ENCODE peak calls at places on chromosomes 2 and 18, in four cellular contexts. M is OCI-LY7, A is GM23338, V is GM23248. N is an unnamed sample.

GRCh38 chr2:155404433-155405002 is 706.0 kb downstream of the KCNJ3 start:
- DNase-seq in M (peak), A (no peak), V (no peak), N (peak)

GRCh38 chr2:66901344-66901743 is 466.4 kb downstream of the MEIS1 start:
- DNase-seq in M (no peak), A (no peak), V (no peak), N (no peak)

GRCh38 chr2:172230783-172231446 is 128.2 kb upstream of the DLX2 start:
- DNase-seq in M (no peak), A (no peak), V (no peak), N (no peak)

GRCh38 chr2:151786493-151786892 is 41.7 kb downstream of the ARL5A start:
- DNase-seq in M (peak), A (no peak), V (no peak), N (no peak)

GRCh38 chr2:10239561-10239967 is 63.1 kb upstream of the HPCAL1 start:
- DNase-seq in M (no peak), A (peak), V (no peak), N (no peak)

GRCh38 chr2:125169764-125170146 is 1144.7 kb downstream of the CNTNAP5 start:
- DNase-seq in M (no peak), A (no peak), V (no peak), N (no peak)

GRCh38 chr18:48124857-48125626 is 194.6 kb upstream of the SMAD2 start:
- DNase-seq in M (no peak), A (no peak), V (no peak), N (no peak)

GRCh38 chr2:67616749-67617148 is 219.6 kb downstream of the ETAA1 start:
- DNase-seq in M (no peak), A (no peak), V (peak), N (no peak)

GRCh38 chr2:217650716-217651360 is 352.0 kb downstream of the TNS1 start:
- DNase-seq in M (peak), A (peak), V (peak), N (peak)

GRCh38 chr2:184215745-184216144 is 382.6 kb upstream of the ZNF804A start:
- DNase-seq in M (no peak), A (no peak), V (no peak), N (no peak)

GRCh38 chr2:215607790-215608189 is 171.9 kb upstream of the FN1 start:
- DNase-seq in M (no peak), A (no peak), V (peak), N (no peak)

GRCh38 chr2:8364668-8365067 is 317.2 kb upstream of the ID2 start:
- DNase-seq in M (no peak), A (no peak), V (no peak), N (no peak)

GRCh38 chr2:240832205-240832727 is 12.2 kb upstream of the KIF1A start:
- DNase-seq in M (peak), A (peak), V (peak), N (peak)

GRCh38 chr2:209579236-209579749 is 155.4 kb downstream of the MAP2 start:
- DNase-seq in M (no peak), A (peak), V (peak), N (no peak)

GRCh38 chr2:129872438-129872837 is 107.0 kb upstream of the RAB6C start:
- DNase-seq in M (no peak), A (no peak), V (no peak), N (no peak)

GRCh38 chr2:129865976-129866375 is 113.5 kb upstream of the RAB6C start:
- DNase-seq in M (no peak), A (no peak), V (no peak), N (no peak)

GRCh38 chr2:129868151-129868550 is 111.3 kb upstream of the RAB6C start:
- DNase-seq in M (no peak), A (no peak), V (no peak), N (no peak)

GRCh38 chr2:129866391-129866790 is 113.1 kb upstream of the RAB6C start:
- DNase-seq in M (no peak), A (no peak), V (no peak), N (no peak)

DNA sequence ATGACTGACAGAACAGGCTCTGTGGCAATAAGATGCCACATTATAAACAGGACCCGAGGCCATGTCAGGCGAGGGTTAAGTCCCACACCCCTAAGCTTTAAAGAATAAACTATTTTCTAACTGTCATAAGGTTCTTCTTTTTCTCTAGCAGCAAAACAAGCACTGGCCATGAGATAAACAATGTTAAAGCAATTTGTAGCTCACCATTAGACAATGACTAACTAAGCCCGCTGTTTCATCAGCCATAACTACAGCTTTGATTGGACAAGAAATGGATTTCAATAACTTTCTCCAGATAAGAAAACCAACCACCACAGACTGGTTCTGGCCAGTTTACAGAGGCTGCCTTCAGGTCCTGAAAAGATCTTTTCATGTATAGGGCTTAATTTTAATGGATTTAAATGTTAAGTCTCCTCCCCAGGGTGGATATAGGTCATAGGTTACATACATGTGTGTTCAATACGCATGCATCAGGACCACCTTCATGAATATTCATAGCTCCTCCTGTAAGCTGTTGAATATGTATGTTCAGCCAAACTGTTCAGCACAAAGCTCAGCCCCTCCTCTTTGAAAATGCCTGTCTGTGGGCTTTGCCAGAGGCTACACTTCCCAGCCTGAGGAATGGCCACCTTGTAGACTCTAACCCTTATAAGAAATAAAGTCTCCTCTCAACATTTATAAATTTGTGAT is 108.7 kb upstream of the RAB6C start:
- DNase-seq in M (no peak), A (no peak), V (no peak), N (no peak)
- TF ChIP-seq EZH2phosphoT487 in M (no peak), A (no peak), V (no peak), N (no peak)

DNA sequence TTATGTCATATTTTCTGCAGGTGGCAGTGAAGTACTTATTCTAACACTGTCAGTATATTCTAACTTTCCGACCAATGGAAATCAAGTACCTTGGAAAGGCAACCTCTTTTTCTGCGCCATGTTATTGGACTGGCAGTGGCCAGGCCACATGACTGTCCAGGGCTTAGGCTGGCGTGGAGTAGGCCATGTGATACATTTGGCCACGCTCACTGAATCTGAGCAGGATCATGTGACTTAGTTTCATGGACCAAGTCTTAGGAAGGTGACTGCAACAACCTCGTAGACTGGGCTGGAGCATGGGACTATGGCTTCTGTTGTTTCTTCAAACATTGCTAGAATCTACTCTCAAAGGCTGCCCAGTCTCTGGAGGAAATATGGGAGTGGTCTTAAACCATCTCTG is 60.4 kb upstream of the HAAO start:
- DNase-seq in M (no peak), A (no peak), V (no peak), N (no peak)
- TF ChIP-seq EZH2phosphoT487 in M (no peak), A (no peak), V (no peak), N (no peak)

GRCh38 chr2:190183535-190183934 is 121.0 kb upstream of the MSTN start:
- DNase-seq in M (no peak), A (no peak), V (no peak), N (no peak)
- TF ChIP-seq EZH2phosphoT487 in M (no peak), A (no peak), V (no peak), N (no peak)

GRCh38 chr2:74003494-74004211 is 18.9 kb downstream of the TET3 start:
- DNase-seq in M (no peak), A (peak), V (peak), N (no peak)

GRCh38 chr2:74001781-74002514 is 17.2 kb downstream of the TET3 start:
- DNase-seq in M (peak), A (no peak), V (no peak), N (no peak)

GRCh38 chr2:74004212-74005182 is 19.8 kb downstream of the TET3 start:
- DNase-seq in M (no peak), A (no peak), V (peak), N (no peak)

GRCh38 chr2:74001121-74001520 is 16.4 kb downstream of the TET3 start:
- DNase-seq in M (no peak), A (no peak), V (peak), N (no peak)

DNA sequence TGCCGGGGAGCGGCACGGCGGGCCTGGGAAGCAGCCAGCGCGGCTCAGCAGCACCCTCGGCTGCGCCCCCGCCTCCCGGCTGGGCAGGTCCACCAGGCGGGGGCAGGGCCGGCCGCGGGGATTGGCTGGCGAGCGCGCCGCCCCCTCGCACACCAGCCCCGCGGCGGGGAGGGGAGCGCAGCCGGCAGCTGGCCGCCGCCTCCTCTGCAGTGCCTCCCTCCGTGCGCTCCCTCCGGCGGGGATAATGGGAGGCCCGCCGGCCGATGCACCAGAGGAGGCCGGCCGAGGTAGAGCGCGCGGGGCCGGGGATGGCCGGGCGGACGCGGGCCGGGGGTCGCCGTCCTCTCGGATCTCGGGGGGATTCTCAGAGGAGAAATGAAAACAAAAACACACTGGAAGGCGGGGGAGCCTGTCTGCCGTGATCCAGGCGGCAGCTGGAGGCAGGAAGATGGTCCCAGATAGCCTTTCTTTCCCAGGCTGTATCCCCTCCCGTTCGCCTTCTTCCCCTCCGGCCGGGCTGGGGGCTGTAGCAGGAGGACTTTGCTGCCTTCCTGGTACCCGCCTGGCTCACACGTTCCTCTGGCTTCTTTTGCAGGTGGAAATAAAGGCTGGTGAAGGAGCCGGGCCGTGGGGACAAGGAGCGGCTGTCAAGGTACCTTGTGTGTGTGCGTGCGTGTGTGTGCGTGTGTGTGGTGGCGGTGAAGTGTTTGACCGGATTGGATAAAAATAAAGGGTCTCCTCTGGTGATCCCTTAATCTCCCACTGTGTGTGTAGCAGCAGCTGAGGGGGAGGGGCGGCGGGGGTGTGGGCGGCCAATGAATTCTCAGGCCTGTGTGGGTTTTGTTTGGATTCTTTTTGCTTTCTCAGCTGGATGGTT is 18.0 kb downstream of the TET3 start:
- DNase-seq in M (peak), A (peak), V (peak), N (no peak)
- TF ChIP-seq EZH2phosphoT487 in M (no peak), A (no peak), V (no peak), N (no peak)

GRCh38 chr2:190387422-190387821 is 20.7 kb upstream of the MFSD6 start:
- DNase-seq in M (no peak), A (no peak), V (no peak), N (no peak)

GRCh38 chr2:190378883-190379237 is 29.3 kb upstream of the MFSD6 start:
- DNase-seq in M (no peak), A (no peak), V (no peak), N (no peak)

GRCh38 chr2:190380962-190381412 is 27.2 kb upstream of the MFSD6 start:
- DNase-seq in M (no peak), A (no peak), V (no peak), N (no peak)

GRCh38 chr2:190379249-190379964 is 28.7 kb upstream of the MFSD6 start:
- DNase-seq in M (no peak), A (no peak), V (no peak), N (no peak)

GRCh38 chr2:190382851-190383250 is 25.3 kb upstream of the MFSD6 start:
- DNase-seq in M (peak), A (peak), V (peak), N (peak)
- TF ChIP-seq EZH2phosphoT487 in M (no peak), A (no peak), V (no peak), N (no peak)